ENCODE peak calls at places on chromosomes 1 and 21, in eight cellular contexts. F is AG04450; C is suprapubic skin; L is right atrium auricular region; Z is psoas muscle; N is A549; B is tibial nerve; M is CD4-positive, CD25-positive, alpha-beta regulatory T cell. V is an unnamed sample. For H3K9me3, the result is how much of the 10 kb centered on the place peaks cover.

GRCh38 chr1:21762022-21762404 is 20.9 kb downstream of the USP48 start:
- DNase-seq in F (no peak), C (no peak), L (no peak), Z (no peak), N (no peak), B (no peak), M (no peak), V (no peak)

GRCh38 chr1:169999357-169999756 is 75.1 kb downstream of the KIFAP3 start:
- DNase-seq in F (peak), C (no peak), L (peak), Z (no peak), N (no peak), B (no peak), M (no peak), V (no peak)

GRCh38 chr1:231039161-231040018 is 664 bp downstream of the FAM89A start:
- DNase-seq in F (no peak), C (no peak), L (no peak), Z (peak), N (peak), B (no peak), M (peak), V (peak)

GRCh38 chr1:3618904-3619671 is 5.7 kb upstream of the TPRG1L start:
- DNase-seq in F (peak), C (peak), L (peak), Z (peak), N (peak), B (peak), M (peak), V (peak)

GRCh38 chr1:62209931-62210595 is 15.4 kb downstream of the L1TD1 start:
- DNase-seq in F (no peak), C (no peak), L (no peak), Z (no peak), N (no peak), B (no peak), M (no peak), V (no peak)

GRCh38 chr1:61448934-61449368 is 276.0 kb downstream of the TM2D1 start:
- DNase-seq in F (no peak), C (peak), L (peak), Z (peak), N (no peak), B (peak), M (no peak), V (no peak)

GRCh38 chr1:206470692-206471414 is 577 bp downstream of the IKBKE start:
- DNase-seq in F (peak), C (no peak), L (peak), Z (no peak), N (peak), B (no peak), M (peak), V (peak)

GRCh38 chr1:183281553-183282091 is 95.6 kb downstream of the LAMC2 start:
- DNase-seq in F (peak), C (peak), L (peak), Z (peak), N (peak), B (peak), M (peak), V (peak)

GRCh38 chr1:159000627-159001026 is 9.1 kb upstream of the IFI16 start:
- DNase-seq in F (peak), C (peak), L (peak), Z (peak), N (no peak), B (peak), M (no peak), V (no peak)

GRCh38 chr1:155278689-155279160 is 1.5 kb downstream of the HCN3 start:
- DNase-seq in F (no peak), C (no peak), L (no peak), Z (no peak), N (no peak), B (no peak), M (no peak), V (no peak)

GRCh38 chr1:219784660-219785391 is 143.5 kb downstream of the SLC30A10 start:
- DNase-seq in F (no peak), C (no peak), L (no peak), Z (no peak), N (no peak), B (no peak), M (no peak), V (no peak)

GRCh38 chr1:205199090-205199930 is 12.2 kb downstream of the DSTYK start:
- DNase-seq in F (no peak), C (no peak), L (no peak), Z (no peak), N (no peak), B (no peak), M (peak), V (peak)

GRCh38 chr1:211734359-211734758 is 58.9 kb upstream of the NEK2 start:
- DNase-seq in F (no peak), C (no peak), L (no peak), Z (no peak), N (no peak), B (no peak), M (no peak), V (no peak)

GRCh38 chr1:1079408-1080121 is 5.5 kb upstream of the RNF223 start:
- DNase-seq in F (peak), C (no peak), L (peak), Z (peak), N (peak), B (no peak), M (no peak), V (peak)

GRCh38 chr1:78289606-78290005 is 201.2 kb upstream of the PTGFR start:
- DNase-seq in F (no peak), C (no peak), L (no peak), Z (no peak), N (no peak), B (no peak), M (no peak), V (no peak)

GRCh38 chr1:151501474-151501873 is 9.7 kb upstream of the CGN start:
- DNase-seq in F (no peak), C (no peak), L (no peak), Z (no peak), N (peak), B (no peak), M (no peak), V (no peak)

GRCh38 chr1:11563560-11564069 is 84.7 kb downstream of the DISP3 start:
- DNase-seq in F (no peak), C (no peak), L (no peak), Z (no peak), N (no peak), B (no peak), M (no peak), V (no peak)

GRCh38 chr1:3675436-3675835 is 23.1 kb downstream of the TP73 start:
- DNase-seq in F (no peak), C (no peak), L (no peak), Z (peak), N (no peak), B (no peak), M (no peak), V (no peak)

GRCh38 chr1:165434264-165434663 is 10.7 kb downstream of the RXRG start:
- DNase-seq in F (no peak), C (no peak), L (no peak), Z (no peak), N (no peak), B (no peak), M (no peak), V (no peak)

GRCh38 chr1:204558467-204558866 is 42.3 kb downstream of the MDM4 start:
- DNase-seq in F (no peak), C (no peak), L (no peak), Z (no peak), N (no peak), B (no peak), M (no peak), V (no peak)

GRCh38 chr1:155070721-155071556 is 7.4 kb downstream of the EFNA4 start:
- DNase-seq in F (no peak), C (no peak), L (peak), Z (peak), N (no peak), B (no peak), M (peak), V (peak)

GRCh38 chr1:184836934-184837698 is 82.5 kb upstream of the EDEM3 start:
- DNase-seq in F (no peak), C (no peak), L (no peak), Z (no peak), N (no peak), B (no peak), M (no peak), V (no peak)

GRCh38 chr1:115056395-115056798 is 26.8 kb downstream of the TSHB start:
- DNase-seq in F (no peak), C (no peak), L (no peak), Z (no peak), N (no peak), B (no peak), M (no peak), V (no peak)
- H3K4me3 ChIP-seq in F (no peak), C (no peak), L (no peak), Z (no peak), N (no peak), B (no peak), M (no peak), V (no peak)

DNA sequence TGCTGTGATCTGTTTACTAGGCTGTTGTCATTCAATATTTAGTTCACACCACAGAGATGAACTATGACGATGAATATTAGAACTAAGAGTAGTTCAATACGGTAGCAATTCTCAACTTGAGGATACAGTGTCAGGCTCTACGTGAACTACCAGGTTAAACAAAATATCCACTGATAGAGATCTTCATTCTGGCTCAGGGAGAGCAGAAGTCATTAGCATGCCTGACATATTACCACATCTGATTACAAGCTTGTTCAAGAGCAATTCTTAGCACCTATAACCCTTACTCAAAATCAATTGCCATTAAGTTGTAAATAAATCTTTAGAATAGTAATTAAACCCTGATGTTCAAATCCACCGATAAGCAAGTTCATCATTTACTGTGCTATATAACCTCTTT is 207.2 kb downstream of the CHRM3 start:
- DNase-seq in F (no peak), C (no peak), L (no peak), Z (no peak), N (no peak), B (no peak), M (no peak), V (no peak)
- H3K9me3 ChIP-seq in F (under half), C (under half), L (under half), Z (under half), N (under half), B (under half), M (under half), V (under half)

GRCh38 chr21:42406846-42407245 is 3.1 kb downstream of the UBASH3A start:
- DNase-seq in F (no peak), C (no peak), L (no peak), Z (no peak), N (no peak), B (no peak), M (no peak), V (no peak)
- H3K4me3 ChIP-seq in F (no peak), C (no peak), L (no peak), Z (no peak), N (no peak), B (no peak), M (peak), V (peak)

GRCh38 chr1:152774875-152775274 is at the start of gene LCE1F:
- DNase-seq in F (no peak), C (no peak), L (no peak), Z (no peak), N (no peak), B (no peak), M (no peak), V (no peak)

GRCh38 chr1:152783095-152783494 is 3.0 kb upstream of the LCE1E start:
- DNase-seq in F (no peak), C (no peak), L (no peak), Z (no peak), N (no peak), B (no peak), M (no peak), V (no peak)

GRCh38 chr1:152776361-152776760 is 1.4 kb downstream of the LCE1F start:
- DNase-seq in F (no peak), C (no peak), L (no peak), Z (no peak), N (no peak), B (no peak), M (no peak), V (no peak)

DNA sequence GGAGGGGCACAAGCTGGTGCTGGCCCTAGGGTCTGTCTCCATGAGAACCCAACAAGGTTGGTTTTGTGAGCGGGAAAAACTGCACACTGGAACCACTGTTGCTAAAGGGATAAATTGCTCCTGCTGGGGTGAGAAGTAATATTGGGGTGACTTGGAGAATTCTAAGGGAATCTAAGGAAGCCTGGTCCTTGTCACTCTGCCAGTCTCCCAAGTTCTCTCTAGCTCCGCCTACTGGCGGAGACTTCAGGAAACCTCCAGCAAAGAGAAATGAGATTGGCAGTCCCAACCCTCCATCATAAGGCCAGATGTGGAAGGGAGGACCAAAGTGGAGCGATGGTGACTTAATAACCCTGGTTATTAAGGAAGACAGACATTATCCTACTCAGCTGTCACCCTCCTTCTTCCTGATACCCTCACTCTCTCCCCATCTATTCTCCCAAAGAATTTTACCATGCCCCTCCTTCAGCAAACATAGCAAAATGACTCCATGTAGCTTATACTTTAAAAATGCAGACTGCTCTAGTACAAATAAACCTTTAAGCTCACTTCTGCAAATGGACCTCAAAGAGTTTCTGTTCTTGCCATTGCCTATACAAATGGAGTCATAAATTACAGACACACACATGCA is 2.7 kb downstream of the LCE1F start:
- DNase-seq in F (no peak), C (no peak), L (no peak), Z (no peak), N (no peak), B (no peak), M (no peak), V (no peak)
- H3K9me3 ChIP-seq in F (under half), C (under half), L (under half), Z (under half), N (under half), B (under half), M (under half), V (under half)

GRCh38 chr21:39050839-39051560 is 132.3 kb downstream of the PSMG1 start:
- DNase-seq in F (no peak), C (no peak), L (no peak), Z (no peak), N (no peak), B (no peak), M (no peak), V (no peak)

GRCh38 chr21:39051561-39051949 is 131.7 kb downstream of the PSMG1 start:
- DNase-seq in F (no peak), C (no peak), L (no peak), Z (no peak), N (no peak), B (no peak), M (no peak), V (no peak)

GRCh38 chr21:39054066-39054465 is 129.2 kb downstream of the PSMG1 start:
- DNase-seq in F (no peak), C (no peak), L (no peak), Z (no peak), N (no peak), B (no peak), M (no peak), V (no peak)

GRCh38 chr21:39052718-39053117 is 130.5 kb downstream of the PSMG1 start:
- DNase-seq in F (no peak), C (no peak), L (no peak), Z (no peak), N (no peak), B (no peak), M (no peak), V (no peak)

DNA sequence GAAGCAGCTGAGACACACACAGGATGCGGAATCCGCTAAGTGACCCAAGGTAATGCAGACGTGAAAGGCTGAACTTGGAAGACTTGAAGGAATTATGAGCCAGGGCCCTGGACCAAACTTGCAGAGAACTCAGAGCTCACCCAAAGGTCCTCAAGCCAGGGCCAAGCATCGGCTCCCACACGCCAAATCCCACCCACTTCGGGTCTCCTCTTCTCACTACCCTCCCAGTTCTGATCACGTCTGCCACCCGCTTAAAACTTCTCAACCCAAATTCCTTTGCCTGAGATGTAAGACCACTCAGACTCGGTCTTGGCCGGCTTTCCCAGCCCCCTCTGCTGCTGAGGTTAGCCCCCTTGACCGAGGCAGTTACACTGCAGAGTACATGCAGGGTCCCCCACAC is 130.1 kb downstream of the PSMG1 start:
- DNase-seq in F (no peak), C (no peak), L (no peak), Z (no peak), N (no peak), B (no peak), M (no peak), V (no peak)
- H3K4me3 ChIP-seq in F (no peak), C (no peak), L (no peak), Z (no peak), N (no peak), B (no peak), M (no peak), V (no peak)

GRCh38 chr1:108190686-108191416 is 9.3 kb downstream of the SLC25A24 start:
- DNase-seq in F (no peak), C (no peak), L (no peak), Z (no peak), N (no peak), B (no peak), M (no peak), V (no peak)
- H3K9me3 ChIP-seq in F (under half), C (under half), L (under half), Z (under half), N (under half), B (under half), M (under half), V (under half)

V was measured in naive thymus-derived CD4-positive, alpha-beta T cell.